ENCODE peak calls at places on chromosome 2, in seven cellular contexts. E, Z, M, I, O, A and K are unnamed samples.

GRCh38 chr2:109129921-109130725 is 1.1 kb downstream of the SH3RF3 start:
- DNase-seq in E (no peak), Z (no peak), M (no peak), I (no peak), O (no peak), A (no peak), K (no peak)

GRCh38 chr2:217919781-217920351 is 82.9 kb downstream of the TNS1 start:
- DNase-seq in E (no peak), Z (no peak), M (no peak), I (no peak), O (no peak), A (peak), K (no peak)

GRCh38 chr2:133841905-133842304 is 273.6 kb upstream of the NCKAP5 start:
- DNase-seq in E (no peak), Z (no peak), M (no peak), I (no peak), O (no peak), A (no peak), K (no peak)

GRCh38 chr2:73984203-73984921 is at the start of gene TET3:
- DNase-seq in E (peak), Z (no peak), M (peak), I (no peak), O (peak), A (no peak), K (peak)

GRCh38 chr2:209471037-209471436 is 47.2 kb downstream of the MAP2 start:
- DNase-seq in E (no peak), Z (no peak), M (no peak), I (no peak), O (no peak), A (no peak), K (no peak)

GRCh38 chr2:179486969-179487752 is 222.5 kb upstream of the SESTD1 start:
- DNase-seq in E (no peak), Z (no peak), M (no peak), I (no peak), O (no peak), A (no peak), K (no peak)

GRCh38 chr2:238869293-238870124 is 21.6 kb downstream of the TWIST2 start:
- DNase-seq in E (no peak), Z (peak), M (no peak), I (no peak), O (no peak), A (no peak), K (no peak)

GRCh38 chr2:33219850-33220275 is 256.6 kb upstream of the RASGRP3 start:
- DNase-seq in E (no peak), Z (no peak), M (no peak), I (no peak), O (no peak), A (no peak), K (no peak)

GRCh38 chr2:139645617-139646016 is 865.4 kb upstream of the NXPH2 start:
- DNase-seq in E (no peak), Z (no peak), M (no peak), I (no peak), O (no peak), A (no peak), K (no peak)

GRCh38 chr2:96537734-96538486 is 1.4 kb downstream of the ARID5A start:
- DNase-seq in E (peak), Z (no peak), M (no peak), I (no peak), O (no peak), A (no peak), K (no peak)

GRCh38 chr2:229141626-229142025 is 129.5 kb downstream of the PID1 start:
- DNase-seq in E (no peak), Z (no peak), M (no peak), I (no peak), O (no peak), A (no peak), K (no peak)

GRCh38 chr2:128449226-128450061 is 130.8 kb upstream of the HS6ST1 start:
- DNase-seq in E (peak), Z (no peak), M (no peak), I (no peak), O (no peak), A (no peak), K (no peak)

GRCh38 chr2:219001577-219002394 is 8.6 kb upstream of the CRYBA2 start:
- DNase-seq in E (peak), Z (peak), M (peak), I (no peak), O (no peak), A (no peak), K (no peak)

GRCh38 chr2:44016282-44016681 is 20.5 kb upstream of the LRPPRC start:
- DNase-seq in E (no peak), Z (peak), M (peak), I (no peak), O (no peak), A (peak), K (no peak)
- TF ChIP-seq TAF1 in E (no peak), Z (peak), M (no peak), I (no peak), O (no peak), A (no peak), K (no peak)

GRCh38 chr2:237262838-237263771 is 150.9 kb downstream of the COL6A3 start:
- DNase-seq in E (no peak), Z (no peak), M (no peak), I (no peak), O (no peak), A (no peak), K (no peak)
- TF ChIP-seq POLR2AphosphoS5 in E (no peak), Z (no peak), M (no peak), I (no peak), O (no peak), A (no peak), K (no peak)

DNA sequence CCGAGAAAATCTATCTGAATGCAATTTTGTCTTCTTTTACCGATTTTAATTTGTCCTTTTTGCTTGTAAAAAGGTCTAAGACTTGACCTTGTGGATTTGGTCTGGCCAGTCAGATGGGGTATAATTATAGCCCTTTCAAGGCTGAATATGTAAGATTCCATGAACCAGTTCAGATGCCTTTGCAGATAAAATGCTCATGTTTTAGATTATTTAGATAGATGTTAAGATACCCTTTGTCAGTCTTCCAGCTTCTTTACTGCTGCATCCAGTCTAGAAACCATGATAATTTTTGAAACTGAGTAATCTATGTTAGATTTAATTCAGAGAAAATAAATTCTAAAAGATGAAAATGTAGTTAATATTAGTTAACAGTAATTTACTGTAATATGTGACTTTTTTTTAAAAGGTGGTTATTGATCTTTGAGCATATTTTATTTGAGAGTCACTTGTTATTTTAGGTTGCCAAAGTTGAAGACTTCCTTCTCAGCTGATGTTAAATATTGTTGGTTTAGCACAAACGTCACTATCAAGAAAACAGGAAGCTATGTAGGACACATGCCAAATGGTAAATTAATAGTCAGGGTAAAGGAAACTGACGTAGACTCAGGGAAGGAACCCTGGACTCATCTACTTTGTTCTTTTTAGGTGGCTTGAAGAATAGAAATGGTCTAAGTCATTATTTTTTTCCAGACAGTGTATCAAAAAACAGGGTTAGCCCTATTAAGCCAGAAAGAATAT is 29.8 kb downstream of the BABAM2 start:
- DNase-seq in E (no peak), Z (peak), M (no peak), I (no peak), O (no peak), A (no peak), K (no peak)
- TF ChIP-seq TAF1 in E (no peak), Z (no peak), M (no peak), I (no peak), O (no peak), A (no peak), K (no peak)

GRCh38 chr2:17538844-17539554 is 1.5 kb upstream of the VSNL1 start:
- DNase-seq in E (peak), Z (peak), M (peak), I (no peak), O (no peak), A (no peak), K (peak)
- TF ChIP-seq POLR2AphosphoS5 in E (no peak), Z (peak), M (no peak), I (no peak), O (no peak), A (no peak), K (no peak)

GRCh38 chr2:62467100-62467474 is 38.9 kb downstream of the TMEM17 start:
- DNase-seq in E (no peak), Z (peak), M (no peak), I (no peak), O (no peak), A (no peak), K (no peak)
- TF ChIP-seq TAF1 in E (no peak), Z (no peak), M (no peak), I (no peak), O (no peak), A (no peak), K (no peak)

GRCh38 chr2:105744909-105745853 is at the start of gene NCK2:
- DNase-seq in E (peak), Z (no peak), M (peak), I (no peak), O (peak), A (no peak), K (peak)
- TF ChIP-seq POLR2AphosphoS5 in E (no peak), Z (no peak), M (no peak), I (no peak), O (no peak), A (no peak), K (no peak)

DNA sequence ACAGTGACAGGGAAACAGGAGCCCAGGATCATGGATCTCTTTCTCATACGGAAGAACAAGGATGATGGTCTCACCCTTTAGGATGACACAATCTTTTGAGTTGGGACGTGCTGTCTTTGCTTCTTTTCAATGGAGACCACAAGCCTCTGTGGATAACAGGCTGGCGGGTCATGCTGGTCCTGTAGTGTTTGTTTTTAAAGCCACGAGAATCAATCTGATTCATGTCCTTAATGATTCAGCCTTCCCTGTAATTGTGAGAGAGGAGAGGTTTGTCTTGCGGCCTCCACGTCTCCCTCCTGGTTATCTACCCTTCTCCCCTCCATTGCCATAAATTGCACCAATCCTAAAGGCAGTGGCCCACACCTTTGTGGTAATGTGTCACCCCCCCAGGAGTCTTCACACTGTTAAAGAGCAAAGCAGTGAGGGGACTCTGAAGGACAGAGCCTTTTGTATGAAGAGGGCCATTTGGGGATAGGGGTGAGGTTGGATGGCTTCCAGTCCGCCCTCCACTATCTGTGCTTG is 87.7 kb upstream of the TGFA start:
- DNase-seq in E (no peak), Z (no peak), M (no peak), I (no peak), O (no peak), A (no peak), K (no peak)
- TF ChIP-seq TAF1 in E (no peak), Z (no peak), M (no peak), I (no peak), O (no peak), A (no peak), K (no peak)

GRCh38 chr2:236359426-236359825 is 95.2 kb upstream of the ASB18 start:
- DNase-seq in E (no peak), Z (no peak), M (no peak), I (no peak), O (no peak), A (no peak), K (no peak)
- TF ChIP-seq POLR2AphosphoS5 in E (no peak), Z (no peak), M (no peak), I (no peak), O (no peak), A (no peak), K (no peak)

GRCh38 chr2:18495058-18495457 is 65.4 kb downstream of the RDH14 start:
- DNase-seq in E (no peak), Z (no peak), M (no peak), I (no peak), O (no peak), A (no peak), K (no peak)

GRCh38 chr2:18491577-18491976 is 68.9 kb downstream of the RDH14 start:
- DNase-seq in E (no peak), Z (no peak), M (no peak), I (no peak), O (no peak), A (no peak), K (no peak)

GRCh38 chr2:18492721-18493120 is 67.7 kb downstream of the RDH14 start:
- DNase-seq in E (no peak), Z (no peak), M (no peak), I (no peak), O (no peak), A (no peak), K (no peak)

GRCh38 chr2:18487266-18487665 is 73.2 kb downstream of the RDH14 start:
- DNase-seq in E (no peak), Z (no peak), M (no peak), I (no peak), O (no peak), A (no peak), K (no peak)

GRCh38 chr2:18490901-18491300 is 69.6 kb downstream of the RDH14 start:
- DNase-seq in E (no peak), Z (no peak), M (no peak), I (no peak), O (no peak), A (no peak), K (no peak)
- TF ChIP-seq TAF1 in E (no peak), Z (no peak), M (no peak), I (no peak), O (no peak), A (no peak), K (no peak)